ENCODE peak calls at places on chromosome 19, in five cellular contexts. S is T-helper 9 cell; N is stimulated activated CD8-positive, alpha-beta memory T cell treated with anti-CD3 and anti-CD28 coated beads, Interleukin-15, amount 100 ng/mL, for 24 hours; Y is T-cell; O is mesothelial cell of epicardium. J is an unnamed sample.

GRCh38 chr19:41999071-41999877 is 5.2 kb upstream of the ATP1A3 start:
- DNase-seq in S (no peak), N (no peak), Y (no peak), O (no peak), J (peak)

GRCh38 chr19:5445667-5446066 is 9.6 kb upstream of the ZNRF4 start:
- DNase-seq in S (no peak), N (no peak), Y (no peak), O (no peak), J (no peak)

GRCh38 chr19:54390942-54391577 is 24.2 kb upstream of the TTYH1 start:
- DNase-seq in S (peak), N (peak), Y (peak), O (peak), J (peak)

GRCh38 chr19:46975918-46976782 is 43.5 kb upstream of the NPAS1 start:
- DNase-seq in S (no peak), N (no peak), Y (no peak), O (peak), J (peak)

GRCh38 chr19:39676004-39676403 is 20.3 kb downstream of the LGALS16 start:
- DNase-seq in S (no peak), N (no peak), Y (no peak), O (no peak), J (no peak)

GRCh38 chr19:38634757-38635482 is 12.5 kb upstream of the ACTN4 start:
- DNase-seq in S (peak), N (peak), Y (peak), O (peak), J (peak)

GRCh38 chr19:15397236-15397635 is 17.6 kb upstream of the AKAP8 start:
- DNase-seq in S (no peak), N (no peak), Y (no peak), O (no peak), J (no peak)

GRCh38 chr19:28840891-28841290 is 372.1 kb downstream of the UQCRFS1 start:
- DNase-seq in S (no peak), N (no peak), Y (no peak), O (no peak), J (no peak)

GRCh38 chr19:17323973-17324327 is 10.7 kb downstream of the ANO8 start:
- DNase-seq in S (no peak), N (no peak), Y (no peak), O (no peak), J (no peak)

GRCh38 chr19:4851551-4852290 is 15.7 kb downstream of the PLIN3 start:
- DNase-seq in S (peak), N (peak), Y (peak), O (peak), J (peak)

GRCh38 chr19:30085394-30085793 is 143.4 kb downstream of the URI1 start:
- DNase-seq in S (no peak), N (no peak), Y (no peak), O (no peak), J (peak)

GRCh38 chr19:35736913-35737886 is 5.1 kb downstream of the IGFLR1 start:
- DNase-seq in S (no peak), N (no peak), Y (no peak), O (no peak), J (no peak)

GRCh38 chr19:6259312-6259861 is 20.4 kb downstream of the MLLT1 start:
- DNase-seq in S (no peak), N (no peak), Y (no peak), O (no peak), J (no peak)

GRCh38 chr19:4373601-4374441 is 26.5 kb downstream of the SH3GL1 start:
- DNase-seq in S (no peak), N (no peak), Y (no peak), O (no peak), J (no peak)

GRCh38 chr19:35563207-35563829 is at the start of gene ATP4A:
- DNase-seq in S (no peak), N (no peak), Y (no peak), O (no peak), J (no peak)

GRCh38 chr19:18649371-18650047 is 12.7 kb downstream of the KLHL26 start:
- DNase-seq in S (no peak), N (no peak), Y (no peak), O (no peak), J (peak)

GRCh38 chr19:50459067-50459456 is 17.2 kb upstream of the EMC10 start:
- DNase-seq in S (no peak), N (no peak), Y (no peak), O (no peak), J (no peak)

GRCh38 chr19:4337906-4338440 is 654 bp downstream of the STAP2 start:
- DNase-seq in S (no peak), N (no peak), Y (no peak), O (no peak), J (peak)

GRCh38 chr19:35257113-35257461 is 8.3 kb downstream of the LSR start:
- DNase-seq in S (no peak), N (no peak), Y (no peak), O (peak), J (no peak)

J was measured in left kidney.